ENCODE peak calls at places on chromosomes 11 and 22, in ten cellular contexts. One of them, this sample, is unnamed.

GRCh38 chr11:76610371-76610770 is 60.2 kb downstream of the LRRC32 start:
- DNase-seq in body of pancreas: no peak
- DNase-seq in activated CD8-positive, alpha-beta memory T cell treated with anti-CD3 and anti-CD28 coated beads, Interleukin-2, amount 50 U/mL, for 48 hours: peak
- DNase-seq in stimulated activated CD4-positive, alpha-beta T cell treated with anti-CD3 and anti-CD28 coated beads, Interleukin-12 subunit alpha, Interleukin-12 subunit beta, amount 100 ng/mL, for 4 hours: no peak
- DNase-seq in tibial artery: no peak
- DNase-seq in WTC11: no peak
- DNase-seq in activated CD4-positive, alpha-beta T cell treated with anti-CD3 and anti-CD28 coated beads for 48 hours: no peak
- DNase-seq in Caco-2: no peak
- DNase-seq in NCI-H2171: no peak
- DNase-seq in cardiac muscle cell: no peak
- DNase-seq in this sample: no peak

GRCh38 chr11:32318071-32318815 is 117.1 kb downstream of the WT1 start:
- DNase-seq in body of pancreas: no peak
- DNase-seq in activated CD8-positive, alpha-beta memory T cell treated with anti-CD3 and anti-CD28 coated beads, Interleukin-2, amount 50 U/mL, for 48 hours: no peak
- DNase-seq in stimulated activated CD4-positive, alpha-beta T cell treated with anti-CD3 and anti-CD28 coated beads, Interleukin-12 subunit alpha, Interleukin-12 subunit beta, amount 100 ng/mL, for 4 hours: no peak
- DNase-seq in tibial artery: no peak
- DNase-seq in WTC11: no peak
- DNase-seq in activated CD4-positive, alpha-beta T cell treated with anti-CD3 and anti-CD28 coated beads for 48 hours: no peak
- DNase-seq in Caco-2: no peak
- DNase-seq in NCI-H2171: no peak
- DNase-seq in cardiac muscle cell: no peak
- DNase-seq in this sample: no peak

GRCh38 chr11:43687120-43687791 is 6.7 kb downstream of the HSD17B12 start:
- DNase-seq in body of pancreas: no peak
- DNase-seq in activated CD8-positive, alpha-beta memory T cell treated with anti-CD3 and anti-CD28 coated beads, Interleukin-2, amount 50 U/mL, for 48 hours: no peak
- DNase-seq in stimulated activated CD4-positive, alpha-beta T cell treated with anti-CD3 and anti-CD28 coated beads, Interleukin-12 subunit alpha, Interleukin-12 subunit beta, amount 100 ng/mL, for 4 hours: no peak
- DNase-seq in tibial artery: peak
- DNase-seq in WTC11: no peak
- DNase-seq in activated CD4-positive, alpha-beta T cell treated with anti-CD3 and anti-CD28 coated beads for 48 hours: no peak
- DNase-seq in Caco-2: no peak
- DNase-seq in NCI-H2171: no peak
- DNase-seq in cardiac muscle cell: peak
- DNase-seq in this sample: no peak

GRCh38 chr11:70169632-70170031 is 33.5 kb upstream of the FADD start:
- DNase-seq in body of pancreas: no peak
- DNase-seq in activated CD8-positive, alpha-beta memory T cell treated with anti-CD3 and anti-CD28 coated beads, Interleukin-2, amount 50 U/mL, for 48 hours: no peak
- DNase-seq in stimulated activated CD4-positive, alpha-beta T cell treated with anti-CD3 and anti-CD28 coated beads, Interleukin-12 subunit alpha, Interleukin-12 subunit beta, amount 100 ng/mL, for 4 hours: no peak
- DNase-seq in tibial artery: no peak
- DNase-seq in WTC11: no peak
- DNase-seq in activated CD4-positive, alpha-beta T cell treated with anti-CD3 and anti-CD28 coated beads for 48 hours: no peak
- DNase-seq in Caco-2: no peak
- DNase-seq in NCI-H2171: no peak
- DNase-seq in cardiac muscle cell: no peak
- DNase-seq in this sample: no peak

GRCh38 chr11:43327987-43328386 is 16.2 kb downstream of the API5 start:
- DNase-seq in body of pancreas: peak
- DNase-seq in activated CD8-positive, alpha-beta memory T cell treated with anti-CD3 and anti-CD28 coated beads, Interleukin-2, amount 50 U/mL, for 48 hours: no peak
- DNase-seq in stimulated activated CD4-positive, alpha-beta T cell treated with anti-CD3 and anti-CD28 coated beads, Interleukin-12 subunit alpha, Interleukin-12 subunit beta, amount 100 ng/mL, for 4 hours: no peak
- DNase-seq in tibial artery: no peak
- DNase-seq in WTC11: no peak
- DNase-seq in activated CD4-positive, alpha-beta T cell treated with anti-CD3 and anti-CD28 coated beads for 48 hours: no peak
- DNase-seq in Caco-2: no peak
- DNase-seq in NCI-H2171: no peak
- DNase-seq in cardiac muscle cell: peak
- DNase-seq in this sample: no peak

GRCh38 chr11:112518371-112518770 is 257.7 kb upstream of the PLET1 start:
- DNase-seq in body of pancreas: no peak
- DNase-seq in activated CD8-positive, alpha-beta memory T cell treated with anti-CD3 and anti-CD28 coated beads, Interleukin-2, amount 50 U/mL, for 48 hours: no peak
- DNase-seq in stimulated activated CD4-positive, alpha-beta T cell treated with anti-CD3 and anti-CD28 coated beads, Interleukin-12 subunit alpha, Interleukin-12 subunit beta, amount 100 ng/mL, for 4 hours: no peak
- DNase-seq in tibial artery: no peak
- DNase-seq in WTC11: no peak
- DNase-seq in activated CD4-positive, alpha-beta T cell treated with anti-CD3 and anti-CD28 coated beads for 48 hours: no peak
- DNase-seq in Caco-2: no peak
- DNase-seq in NCI-H2171: no peak
- DNase-seq in cardiac muscle cell: no peak
- DNase-seq in this sample: no peak

GRCh38 chr22:24146791-24147353 is 34.4 kb upstream of the SUSD2 start:
- DNase-seq in body of pancreas: peak
- DNase-seq in activated CD8-positive, alpha-beta memory T cell treated with anti-CD3 and anti-CD28 coated beads, Interleukin-2, amount 50 U/mL, for 48 hours: no peak
- DNase-seq in stimulated activated CD4-positive, alpha-beta T cell treated with anti-CD3 and anti-CD28 coated beads, Interleukin-12 subunit alpha, Interleukin-12 subunit beta, amount 100 ng/mL, for 4 hours: no peak
- DNase-seq in tibial artery: peak
- DNase-seq in WTC11: peak
- DNase-seq in activated CD4-positive, alpha-beta T cell treated with anti-CD3 and anti-CD28 coated beads for 48 hours: no peak
- DNase-seq in Caco-2: no peak
- DNase-seq in NCI-H2171: peak
- DNase-seq in cardiac muscle cell: peak
- DNase-seq in this sample: no peak

GRCh38 chr11:11998091-11998781 is 10.2 kb downstream of the DKK3 start:
- DNase-seq in body of pancreas: no peak
- DNase-seq in activated CD8-positive, alpha-beta memory T cell treated with anti-CD3 and anti-CD28 coated beads, Interleukin-2, amount 50 U/mL, for 48 hours: no peak
- DNase-seq in stimulated activated CD4-positive, alpha-beta T cell treated with anti-CD3 and anti-CD28 coated beads, Interleukin-12 subunit alpha, Interleukin-12 subunit beta, amount 100 ng/mL, for 4 hours: no peak
- DNase-seq in tibial artery: no peak
- DNase-seq in WTC11: no peak
- DNase-seq in activated CD4-positive, alpha-beta T cell treated with anti-CD3 and anti-CD28 coated beads for 48 hours: no peak
- DNase-seq in Caco-2: no peak
- DNase-seq in NCI-H2171: no peak
- DNase-seq in cardiac muscle cell: peak
- DNase-seq in this sample: no peak

GRCh38 chr11:125433454-125434121 is 62.5 kb downstream of the FEZ1 start:
- DNase-seq in body of pancreas: peak
- DNase-seq in activated CD8-positive, alpha-beta memory T cell treated with anti-CD3 and anti-CD28 coated beads, Interleukin-2, amount 50 U/mL, for 48 hours: no peak
- DNase-seq in stimulated activated CD4-positive, alpha-beta T cell treated with anti-CD3 and anti-CD28 coated beads, Interleukin-12 subunit alpha, Interleukin-12 subunit beta, amount 100 ng/mL, for 4 hours: no peak
- DNase-seq in tibial artery: no peak
- DNase-seq in WTC11: peak
- DNase-seq in activated CD4-positive, alpha-beta T cell treated with anti-CD3 and anti-CD28 coated beads for 48 hours: peak
- DNase-seq in Caco-2: peak
- DNase-seq in NCI-H2171: no peak
- DNase-seq in cardiac muscle cell: peak
- DNase-seq in this sample: peak

GRCh38 chr11:2927851-2928604 is 1.2 kb downstream of the PHLDA2 start:
- DNase-seq in body of pancreas: no peak
- DNase-seq in activated CD8-positive, alpha-beta memory T cell treated with anti-CD3 and anti-CD28 coated beads, Interleukin-2, amount 50 U/mL, for 48 hours: no peak
- DNase-seq in stimulated activated CD4-positive, alpha-beta T cell treated with anti-CD3 and anti-CD28 coated beads, Interleukin-12 subunit alpha, Interleukin-12 subunit beta, amount 100 ng/mL, for 4 hours: no peak
- DNase-seq in tibial artery: no peak
- DNase-seq in WTC11: no peak
- DNase-seq in activated CD4-positive, alpha-beta T cell treated with anti-CD3 and anti-CD28 coated beads for 48 hours: no peak
- DNase-seq in Caco-2: no peak
- DNase-seq in NCI-H2171: no peak
- DNase-seq in cardiac muscle cell: peak
- DNase-seq in this sample: no peak

GRCh38 chr11:84408946-84409411 is 1122.8 kb upstream of the CCDC90B start:
- DNase-seq in body of pancreas: no peak
- DNase-seq in activated CD8-positive, alpha-beta memory T cell treated with anti-CD3 and anti-CD28 coated beads, Interleukin-2, amount 50 U/mL, for 48 hours: no peak
- DNase-seq in stimulated activated CD4-positive, alpha-beta T cell treated with anti-CD3 and anti-CD28 coated beads, Interleukin-12 subunit alpha, Interleukin-12 subunit beta, amount 100 ng/mL, for 4 hours: no peak
- DNase-seq in tibial artery: no peak
- DNase-seq in WTC11: no peak
- DNase-seq in activated CD4-positive, alpha-beta T cell treated with anti-CD3 and anti-CD28 coated beads for 48 hours: no peak
- DNase-seq in Caco-2: no peak
- DNase-seq in NCI-H2171: no peak
- DNase-seq in cardiac muscle cell: peak
- DNase-seq in this sample: no peak

GRCh38 chr11:121460941-121461514 is 8.3 kb upstream of the SORL1-AS1 start:
- DNase-seq in body of pancreas: no peak
- DNase-seq in activated CD8-positive, alpha-beta memory T cell treated with anti-CD3 and anti-CD28 coated beads, Interleukin-2, amount 50 U/mL, for 48 hours: no peak
- DNase-seq in stimulated activated CD4-positive, alpha-beta T cell treated with anti-CD3 and anti-CD28 coated beads, Interleukin-12 subunit alpha, Interleukin-12 subunit beta, amount 100 ng/mL, for 4 hours: no peak
- DNase-seq in tibial artery: no peak
- DNase-seq in WTC11: no peak
- DNase-seq in activated CD4-positive, alpha-beta T cell treated with anti-CD3 and anti-CD28 coated beads for 48 hours: no peak
- DNase-seq in Caco-2: no peak
- DNase-seq in NCI-H2171: no peak
- DNase-seq in cardiac muscle cell: no peak
- DNase-seq in this sample: no peak

GRCh38 chr22:33380789-33381530 is 322.8 kb upstream of the SYN3 start:
- DNase-seq in body of pancreas: no peak
- DNase-seq in activated CD8-positive, alpha-beta memory T cell treated with anti-CD3 and anti-CD28 coated beads, Interleukin-2, amount 50 U/mL, for 48 hours: no peak
- DNase-seq in stimulated activated CD4-positive, alpha-beta T cell treated with anti-CD3 and anti-CD28 coated beads, Interleukin-12 subunit alpha, Interleukin-12 subunit beta, amount 100 ng/mL, for 4 hours: no peak
- DNase-seq in tibial artery: no peak
- DNase-seq in WTC11: no peak
- DNase-seq in activated CD4-positive, alpha-beta T cell treated with anti-CD3 and anti-CD28 coated beads for 48 hours: no peak
- DNase-seq in Caco-2: no peak
- DNase-seq in NCI-H2171: no peak
- DNase-seq in cardiac muscle cell: peak
- DNase-seq in this sample: no peak

GRCh38 chr11:76620471-76620870 is 50.1 kb downstream of the LRRC32 start:
- DNase-seq in body of pancreas: no peak
- DNase-seq in activated CD8-positive, alpha-beta memory T cell treated with anti-CD3 and anti-CD28 coated beads, Interleukin-2, amount 50 U/mL, for 48 hours: no peak
- DNase-seq in stimulated activated CD4-positive, alpha-beta T cell treated with anti-CD3 and anti-CD28 coated beads, Interleukin-12 subunit alpha, Interleukin-12 subunit beta, amount 100 ng/mL, for 4 hours: no peak
- DNase-seq in tibial artery: no peak
- DNase-seq in WTC11: no peak
- DNase-seq in activated CD4-positive, alpha-beta T cell treated with anti-CD3 and anti-CD28 coated beads for 48 hours: no peak
- DNase-seq in Caco-2: no peak
- DNase-seq in NCI-H2171: no peak
- DNase-seq in cardiac muscle cell: peak
- DNase-seq in this sample: no peak

GRCh38 chr11:9906043-9906791 is 242.3 kb downstream of the SWAP70 start:
- DNase-seq in body of pancreas: no peak
- DNase-seq in activated CD8-positive, alpha-beta memory T cell treated with anti-CD3 and anti-CD28 coated beads, Interleukin-2, amount 50 U/mL, for 48 hours: no peak
- DNase-seq in stimulated activated CD4-positive, alpha-beta T cell treated with anti-CD3 and anti-CD28 coated beads, Interleukin-12 subunit alpha, Interleukin-12 subunit beta, amount 100 ng/mL, for 4 hours: no peak
- DNase-seq in tibial artery: no peak
- DNase-seq in WTC11: no peak
- DNase-seq in activated CD4-positive, alpha-beta T cell treated with anti-CD3 and anti-CD28 coated beads for 48 hours: no peak
- DNase-seq in Caco-2: peak
- DNase-seq in NCI-H2171: no peak
- DNase-seq in cardiac muscle cell: peak
- DNase-seq in this sample: no peak

GRCh38 chr22:32389685-32390084 is 22.4 kb downstream of the RTCB start:
- DNase-seq in body of pancreas: peak
- DNase-seq in activated CD8-positive, alpha-beta memory T cell treated with anti-CD3 and anti-CD28 coated beads, Interleukin-2, amount 50 U/mL, for 48 hours: no peak
- DNase-seq in stimulated activated CD4-positive, alpha-beta T cell treated with anti-CD3 and anti-CD28 coated beads, Interleukin-12 subunit alpha, Interleukin-12 subunit beta, amount 100 ng/mL, for 4 hours: peak
- DNase-seq in tibial artery: no peak
- DNase-seq in WTC11: peak
- DNase-seq in activated CD4-positive, alpha-beta T cell treated with anti-CD3 and anti-CD28 coated beads for 48 hours: peak
- DNase-seq in Caco-2: peak
- DNase-seq in NCI-H2171: no peak
- DNase-seq in cardiac muscle cell: peak
- DNase-seq in this sample: peak

GRCh38 chr11:45745065-45745811 is 59.7 kb upstream of the SLC35C1 start:
- DNase-seq in body of pancreas: peak
- DNase-seq in activated CD8-positive, alpha-beta memory T cell treated with anti-CD3 and anti-CD28 coated beads, Interleukin-2, amount 50 U/mL, for 48 hours: no peak
- DNase-seq in stimulated activated CD4-positive, alpha-beta T cell treated with anti-CD3 and anti-CD28 coated beads, Interleukin-12 subunit alpha, Interleukin-12 subunit beta, amount 100 ng/mL, for 4 hours: no peak
- DNase-seq in tibial artery: peak
- DNase-seq in WTC11: no peak
- DNase-seq in activated CD4-positive, alpha-beta T cell treated with anti-CD3 and anti-CD28 coated beads for 48 hours: no peak
- DNase-seq in Caco-2: no peak
- DNase-seq in NCI-H2171: no peak
- DNase-seq in cardiac muscle cell: peak
- DNase-seq in this sample: no peak

GRCh38 chr11:91871791-91872190 is 352.8 kb upstream of the FAT3 start:
- DNase-seq in body of pancreas: no peak
- DNase-seq in activated CD8-positive, alpha-beta memory T cell treated with anti-CD3 and anti-CD28 coated beads, Interleukin-2, amount 50 U/mL, for 48 hours: no peak
- DNase-seq in stimulated activated CD4-positive, alpha-beta T cell treated with anti-CD3 and anti-CD28 coated beads, Interleukin-12 subunit alpha, Interleukin-12 subunit beta, amount 100 ng/mL, for 4 hours: no peak
- DNase-seq in tibial artery: no peak
- DNase-seq in WTC11: no peak
- DNase-seq in activated CD4-positive, alpha-beta T cell treated with anti-CD3 and anti-CD28 coated beads for 48 hours: no peak
- DNase-seq in Caco-2: no peak
- DNase-seq in NCI-H2171: no peak
- DNase-seq in cardiac muscle cell: no peak
- DNase-seq in this sample: no peak

GRCh38 chr22:21947040-21948014 is 5.3 kb downstream of the PPM1F start:
- DNase-seq in body of pancreas: no peak
- DNase-seq in activated CD8-positive, alpha-beta memory T cell treated with anti-CD3 and anti-CD28 coated beads, Interleukin-2, amount 50 U/mL, for 48 hours: no peak
- DNase-seq in stimulated activated CD4-positive, alpha-beta T cell treated with anti-CD3 and anti-CD28 coated beads, Interleukin-12 subunit alpha, Interleukin-12 subunit beta, amount 100 ng/mL, for 4 hours: no peak
- DNase-seq in tibial artery: no peak
- DNase-seq in WTC11: peak
- DNase-seq in activated CD4-positive, alpha-beta T cell treated with anti-CD3 and anti-CD28 coated beads for 48 hours: no peak
- DNase-seq in Caco-2: peak
- DNase-seq in NCI-H2171: peak
- DNase-seq in cardiac muscle cell: peak
- DNase-seq in this sample: no peak